ENCODE peak calls at places on chromosomes 7 and 10, in four cellular contexts. E is PC-3, D is MM.1S, U is GM23338. X is an unnamed sample.

GRCh38 chr7:51630933-51631332 is 314.3 kb upstream of the COBL start:
- DNase-seq in E (no peak), D (no peak), U (no peak), X (no peak)

GRCh38 chr10:123999956-124000615 is 93.3 kb downstream of the CHST15 start:
- DNase-seq in E (no peak), D (no peak), U (no peak), X (no peak)

GRCh38 chr7:80858141-80858903 is 60.5 kb downstream of the SEMA3C start:
- DNase-seq in E (peak), D (no peak), U (no peak), X (no peak)

GRCh38 chr10:8138471-8138870 is 84.0 kb downstream of the GATA3 start:
- DNase-seq in E (peak), D (no peak), U (no peak), X (no peak)

GRCh38 chr7:102875700-102876192 is 37.1 kb upstream of the LRRC17 start:
- DNase-seq in E (peak), D (no peak), U (no peak), X (no peak)

GRCh38 chr10:62501547-62501946 is 127.4 kb downstream of the ZNF365 start:
- DNase-seq in E (peak), D (no peak), U (no peak), X (no peak)

GRCh38 chr7:105261689-105262088 is 127.0 kb downstream of the SRPK2 start:
- DNase-seq in E (peak), D (no peak), U (no peak), X (no peak)

GRCh38 chr7:64602086-64602485 is 39.2 kb upstream of the ZNF680 start:
- DNase-seq in E (no peak), D (no peak), U (no peak), X (no peak)

GRCh38 chr7:66558201-66558641 is 70.5 kb upstream of the KCTD7 start:
- DNase-seq in E (no peak), D (no peak), U (no peak), X (no peak)

GRCh38 chr7:69615696-69616095 is 17.4 kb downstream of the AUTS2 start:
- DNase-seq in E (no peak), D (no peak), U (no peak), X (no peak)

DNA sequence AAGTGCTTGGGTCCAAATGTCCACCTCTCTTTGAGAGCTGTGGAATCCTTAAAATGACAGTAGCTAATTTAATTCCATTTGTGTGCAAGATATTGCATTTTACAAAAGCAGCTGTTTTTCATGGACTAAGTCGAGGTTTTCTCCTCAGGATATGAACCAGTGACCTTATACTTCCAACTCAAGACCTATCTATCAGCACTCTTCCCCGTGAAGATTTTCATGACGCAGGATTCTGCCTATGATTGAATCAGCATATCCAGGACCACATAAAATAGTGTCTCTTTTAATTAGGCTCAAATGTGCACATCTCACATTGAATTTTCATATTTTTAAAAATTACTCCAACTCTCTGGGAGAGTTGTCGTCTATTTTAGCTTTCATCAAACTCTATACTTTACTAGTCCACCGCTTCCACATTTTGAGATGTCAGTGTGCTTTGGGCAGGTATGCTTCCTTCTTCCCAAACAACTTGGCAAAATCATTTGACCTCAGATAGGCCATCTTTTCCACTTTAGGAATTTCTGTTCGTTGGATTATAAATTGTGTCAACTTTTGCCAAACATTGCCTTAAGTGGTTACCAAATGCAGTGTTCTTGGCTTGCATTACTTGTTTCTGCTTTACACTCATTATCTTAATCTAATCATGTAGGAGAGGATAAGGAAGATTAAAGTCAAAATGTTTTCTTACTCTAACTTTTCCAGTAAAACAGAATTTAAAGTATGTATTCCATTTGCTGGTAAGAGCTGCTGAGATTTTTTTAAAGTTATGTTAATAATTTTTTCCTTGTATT is 39.4 kb downstream of the SEMA3A start:
- DNase-seq in E (no peak), D (no peak), U (no peak), X (no peak)
- H2AFZ ChIP-seq in E (no peak), D (no peak), U (no peak), X (no peak)

GRCh38 chr10:85492684-85493083 is 873.9 kb downstream of the GRID1 start:
- DNase-seq in E (no peak), D (no peak), U (peak), X (peak)
- H2AFZ ChIP-seq in E (no peak), D (no peak), U (no peak), X (no peak)

GRCh38 chr7:71727347-71727746 is 595.4 kb downstream of the GALNT17 start:
- DNase-seq in E (no peak), D (no peak), U (no peak), X (no peak)
- H2AFZ ChIP-seq in E (no peak), D (no peak), U (no peak), X (no peak)

GRCh38 chr10:7085913-7086589 is 324.8 kb downstream of the SFMBT2 start:
- DNase-seq in E (no peak), D (no peak), U (peak), X (peak)
- H2AFZ ChIP-seq in E (no peak), D (no peak), U (peak), X (no peak)

GRCh38 chr10:103678104-103678526 is 177.3 kb downstream of the SH3PXD2A start:
- DNase-seq in E (no peak), D (peak), U (no peak), X (peak)
- H2AFZ ChIP-seq in E (no peak), D (peak), U (no peak), X (no peak)

GRCh38 chr7:13279854-13280435 is 592.5 kb downstream of the ARL4A start:
- DNase-seq in E (peak), D (peak), U (peak), X (peak)
- H2AFZ ChIP-seq in E (no peak), D (peak), U (no peak), X (no peak)

DNA sequence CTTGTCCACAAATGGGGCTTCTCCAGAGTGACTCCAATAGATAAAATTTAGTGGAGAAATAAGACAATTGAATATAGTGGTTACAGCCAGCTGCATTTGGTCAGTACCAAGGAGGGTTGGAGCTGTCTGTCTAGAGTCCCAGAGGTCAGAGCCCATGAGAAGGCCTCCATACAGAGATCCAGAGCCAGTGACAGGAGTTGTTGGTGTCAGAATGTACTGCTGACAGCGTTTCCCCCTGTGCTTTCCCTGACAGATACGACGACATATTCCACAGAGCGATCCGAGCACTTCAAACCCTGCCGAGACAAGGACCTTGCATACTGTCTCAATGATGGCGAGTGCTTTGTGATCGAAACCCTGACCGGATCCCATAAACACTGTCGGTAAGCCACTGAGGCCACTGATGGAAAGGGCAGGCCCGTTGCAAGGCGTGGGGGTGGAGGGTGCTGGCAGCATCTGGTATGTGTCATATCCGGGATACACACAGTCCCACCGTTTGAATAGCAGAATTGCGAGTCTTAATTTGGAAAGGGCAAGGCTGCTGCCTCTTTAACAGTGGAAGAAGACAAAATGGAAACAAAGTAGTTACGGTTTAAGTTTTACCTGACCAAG is 483.6 kb downstream of the NRG3 start:
- DNase-seq in E (no peak), D (no peak), U (no peak), X (no peak)
- H2AFZ ChIP-seq in E (no peak), D (no peak), U (no peak), X (no peak)

GRCh38 chr10:77909755-77910375 is 16.7 kb downstream of the DLG5 start:
- DNase-seq in E (peak), D (no peak), U (no peak), X (peak)

GRCh38 chr10:77905086-77905735 is 21.3 kb downstream of the DLG5 start:
- DNase-seq in E (no peak), D (no peak), U (no peak), X (no peak)

GRCh38 chr10:77907900-77908717 is 18.4 kb downstream of the DLG5 start:
- DNase-seq in E (peak), D (no peak), U (peak), X (no peak)

GRCh38 chr10:77909021-77909754 is 17.4 kb downstream of the DLG5 start:
- DNase-seq in E (no peak), D (no peak), U (no peak), X (no peak)

GRCh38 chr10:77906863-77907861 is 19.4 kb downstream of the DLG5 start:
- DNase-seq in E (no peak), D (no peak), U (no peak), X (no peak)
- H2AFZ ChIP-seq in E (no peak), D (no peak), U (no peak), X (no peak)

GRCh38 chr10:12806228-12807095 is 195.1 kb downstream of the CCDC3 start:
- DNase-seq in E (no peak), D (no peak), U (no peak), X (no peak)
- H2AFZ ChIP-seq in E (no peak), D (no peak), U (no peak), X (no peak)